ENCODE peak calls at places on chromosomes 5 and 9, in four cellular contexts. Z is T-helper 2 cell; G is GM12891; X is activated CD8-positive, alpha-beta memory T cell treated with anti-CD3 and anti-CD28 coated beads, Interleukin-2, amount 10 ng/mL, durations not matched to agents 7 days and 5 days. E is an unnamed sample.

GRCh38 chr5:133552925-133553525 is 59.3 kb downstream of the FSTL4 start:
- DNase-seq in Z (peak), X (peak), G (peak), E (no peak)

GRCh38 chr5:115770466-115770865 is 46.0 kb downstream of the CDO1 start:
- DNase-seq in Z (no peak), X (no peak), G (no peak), E (no peak)

GRCh38 chr5:179368806-179369529 is 23.7 kb upstream of the ADAMTS2 start:
- DNase-seq in X (no peak), Z (no peak), G (no peak), E (no peak)

GRCh38 chr9:117160254-117160653 is 254.6 kb downstream of the ASTN2 start:
- DNase-seq in X (no peak), Z (no peak), G (no peak), E (no peak)

GRCh38 chr5:173755319-173755718 is 132.8 kb upstream of the CPEB4 start:
- DNase-seq in G (no peak), Z (no peak), X (no peak), E (no peak)

GRCh38 chr9:19720374-19720773 is 68.5 kb downstream of the SLC24A2 start:
- DNase-seq in Z (no peak), X (no peak), G (no peak), E (no peak)

GRCh38 chr5:79086116-79086515 is 16.5 kb downstream of the BHMT2 start:
- DNase-seq in Z (no peak), G (no peak), X (no peak), E (no peak)

GRCh38 chr9:99366183-99366582 is 144.1 kb downstream of the SEC61B start:
- DNase-seq in G (no peak), Z (no peak), X (no peak), E (no peak)

GRCh38 chr5:54103871-54104270 is 206.5 kb downstream of the ARL15 start:
- DNase-seq in Z (no peak), X (no peak), G (no peak), E (no peak)

GRCh38 chr5:68542207-68542606 is 326.7 kb downstream of the PIK3R1 start:
- DNase-seq in Z (no peak), X (no peak), G (no peak), E (no peak)

GRCh38 chr5:135394095-135394494 is 4.9 kb downstream of the MACROH2A1 start:
- DNase-seq in G (no peak), Z (no peak), X (no peak), E (no peak)

GRCh38 chr9:106403081-106403480 is 459.9 kb upstream of the ZNF462 start:
- DNase-seq in Z (no peak), G (no peak), X (no peak), E (no peak)

GRCh38 chr5:172344855-172345254 is 61.3 kb upstream of the UBTD2 start:
- DNase-seq in G (no peak), Z (no peak), X (no peak), E (no peak)

GRCh38 chr9:115121140-115121710 is 3.3 kb upstream of the TNC start:
- DNase-seq in G (no peak), Z (no peak), X (no peak), E (no peak)

GRCh38 chr9:68508547-68508946 is 32.1 kb downstream of the TMEM252 start:
- DNase-seq in X (no peak), G (no peak), Z (no peak), E (no peak)

GRCh38 chr9:77708416-77708815 is 60.3 kb upstream of the GNA14 start:
- DNase-seq in Z (no peak), X (no peak), G (no peak), E (no peak)

GRCh38 chr5:140221697-140222223 is 46.8 kb downstream of the CYSTM1 start:
- DNase-seq in G (no peak), X (no peak), Z (no peak), E (no peak)

GRCh38 chr9:114546851-114547250 is 40.7 kb upstream of the ATP6V1G1 start:
- DNase-seq in G (no peak), Z (no peak), X (no peak), E (no peak)

GRCh38 chr5:141973871-141974595 is 5.1 kb downstream of the RNF14 start:
- DNase-seq in G (no peak), X (no peak), Z (no peak), E (no peak)

GRCh38 chr9:135332979-135333748 is 146.4 kb upstream of the PPP1R26 start:
- DNase-seq in G (no peak), X (peak), Z (no peak), E (peak)

GRCh38 chr5:6792376-6792775 is 79.1 kb downstream of the TENT4A start:
- DNase-seq in Z (no peak), X (no peak), G (no peak), E (no peak)

GRCh38 chr5:35518104-35518503 is 99.6 kb upstream of the SPEF2 start:
- DNase-seq in G (peak), X (no peak), Z (no peak), E (no peak)

GRCh38 chr5:54832846-54833245 is 152.5 kb downstream of the ESM1 start:
- DNase-seq in X (no peak), G (no peak), Z (no peak), E (no peak)

GRCh38 chr9:95736370-95736769 is 139.1 kb upstream of the ERCC6L2 start:
- DNase-seq in Z (no peak), G (no peak), X (no peak), E (no peak)

GRCh38 chr9:33250458-33250995 is 10.6 kb downstream of the SPINK4 start:
- DNase-seq in G (no peak), X (no peak), Z (no peak), E (no peak)

GRCh38 chr9:125971895-125972729 is 224.9 kb downstream of the PBX3 start:
- DNase-seq in X (no peak), G (no peak), Z (no peak), E (no peak)

GRCh38 chr9:136526625-136527066 is 19.2 kb downstream of the NOTCH1 start:
- DNase-seq in Z (no peak), G (no peak), X (no peak), E (no peak)

GRCh38 chr9:4356306-4356705 is 56.4 kb upstream of the GLIS3 start:
- DNase-seq in Z (no peak), X (no peak), G (no peak), E (no peak)

GRCh38 chr5:143120460-143121134 is 282.9 kb downstream of the NR3C1 start:
- DNase-seq in G (no peak), X (no peak), Z (no peak), E (no peak)

GRCh38 chr5:180648658-180649296 is 623 bp downstream of the FLT4 start:
- DNase-seq in G (no peak), X (no peak), Z (no peak), E (peak)

GRCh38 chr5:170573119-170573518 is 69.3 kb downstream of the KCNIP1 start:
- DNase-seq in Z (no peak), X (no peak), G (no peak), E (no peak)

GRCh38 chr5:2802693-2803365 is 51.4 kb upstream of the IRX2 start:
- DNase-seq in G (no peak), X (no peak), Z (no peak), E (no peak)

GRCh38 chr5:110956280-110956912 is 115.1 kb upstream of the TSLP start:
- DNase-seq in Z (no peak), G (no peak), X (no peak), E (no peak)

GRCh38 chr9:93589688-93590087 is 13.3 kb downstream of the PHF2 start:
- DNase-seq in Z (no peak), G (no peak), X (peak), E (no peak)

GRCh38 chr9:93297659-93298497 is 113.9 kb downstream of the WNK2 start:
- DNase-seq in Z (no peak), X (no peak), G (peak), E (no peak)

E was measured in D721Med.